ENCODE peak calls at places on chromosomes 2 and 18, in nine cellular contexts. N, G, L, F, B, W, O, C and V are unnamed samples.

GRCh38 chr18:10194592-10194991 is 259.8 kb upstream of the APCDD1 start:
- DNase-seq in N (no peak), G (no peak), L (no peak), F (no peak), B (no peak), W (no peak), O (no peak), C (no peak), V (no peak)

GRCh38 chr2:226117506-226118065 is 682.0 kb downstream of the IRS1 start:
- DNase-seq in N (no peak), G (no peak), L (no peak), F (no peak), B (no peak), W (no peak), O (no peak), C (no peak), V (no peak)

GRCh38 chr2:127108090-127108523 is 1.2 kb upstream of the BIN1 start:
- DNase-seq in N (no peak), G (no peak), L (no peak), F (no peak), B (peak), W (no peak), O (no peak), C (peak), V (no peak)

GRCh38 chr2:108533832-108534576 is at the start of gene LIMS1:
- DNase-seq in N (peak), G (peak), L (peak), F (peak), B (peak), W (peak), O (peak), C (peak), V (no peak)

GRCh38 chr2:24231461-24231881 is 56.6 kb downstream of the FAM228A start:
- DNase-seq in N (no peak), G (no peak), L (no peak), F (no peak), B (no peak), W (no peak), O (no peak), C (no peak), V (no peak)

GRCh38 chr2:224268441-224268840 is 133.5 kb downstream of the FAM124B start:
- DNase-seq in N (no peak), G (no peak), L (no peak), F (no peak), B (no peak), W (no peak), O (no peak), C (no peak), V (no peak)

GRCh38 chr2:111071480-111072143 is 49.1 kb upstream of the BCL2L11 start:
- DNase-seq in N (no peak), G (no peak), L (no peak), F (no peak), B (peak), W (peak), O (no peak), C (no peak), V (no peak)

GRCh38 chr2:177489719-177490301 is 97.2 kb downstream of the AGPS start:
- DNase-seq in N (peak), G (no peak), L (peak), F (peak), B (no peak), W (peak), O (no peak), C (no peak), V (no peak)

GRCh38 chr18:10072659-10073309 is 159.0 kb downstream of the VAPA start:
- DNase-seq in N (no peak), G (no peak), L (no peak), F (no peak), B (no peak), W (no peak), O (no peak), C (no peak), V (no peak)

GRCh38 chr2:48423376-48423775 is 106.6 kb upstream of the STON1 start:
- DNase-seq in N (no peak), G (no peak), L (no peak), F (no peak), B (no peak), W (no peak), O (no peak), C (no peak), V (no peak)

GRCh38 chr2:119596638-119597037 is 52.4 kb downstream of the CFAP221 start:
- DNase-seq in N (no peak), G (no peak), L (no peak), F (no peak), B (no peak), W (no peak), O (no peak), C (no peak), V (no peak)

GRCh38 chr2:231457101-231457500 is 7.2 kb downstream of the NCL start:
- DNase-seq in N (no peak), G (no peak), L (no peak), F (no peak), B (no peak), W (no peak), O (no peak), C (no peak), V (no peak)

GRCh38 chr18:2627821-2628276 is 27.7 kb upstream of the SMCHD1 start:
- DNase-seq in N (no peak), G (no peak), L (no peak), F (no peak), B (no peak), W (no peak), O (no peak), C (no peak), V (no peak)

GRCh38 chr2:105373344-105373781 is 25.5 kb downstream of the FHL2 start:
- DNase-seq in N (no peak), G (no peak), L (peak), F (no peak), B (peak), W (no peak), O (no peak), C (peak), V (no peak)

GRCh38 chr2:234002281-234002680 is 48.2 kb upstream of the SPP2 start:
- DNase-seq in N (no peak), G (no peak), L (no peak), F (no peak), B (no peak), W (no peak), O (no peak), C (no peak), V (no peak)

GRCh38 chr2:217314021-217314460 is 454.2 kb upstream of the TNP1 start:
- DNase-seq in N (no peak), G (no peak), L (no peak), F (no peak), B (no peak), W (peak), O (peak), C (no peak), V (no peak)

GRCh38 chr2:99481941-99482340 is 7.9 kb downstream of the REV1 start:
- DNase-seq in N (peak), G (no peak), L (no peak), F (no peak), B (no peak), W (no peak), O (no peak), C (no peak), V (no peak)

GRCh38 chr2:212228651-212229253 is 309.9 kb downstream of the ERBB4 start:
- DNase-seq in N (no peak), G (no peak), L (no peak), F (no peak), B (no peak), W (no peak), O (no peak), C (no peak), V (no peak)

GRCh38 chr2:121596221-121597080 is 52.8 kb downstream of the CLASP1 start:
- DNase-seq in N (peak), G (no peak), L (peak), F (no peak), B (peak), W (peak), O (peak), C (no peak), V (peak)

GRCh38 chr18:55879331-55879730 is 291.3 kb upstream of the TCF4 start:
- DNase-seq in N (no peak), G (no peak), L (no peak), F (no peak), B (no peak), W (no peak), O (no peak), C (no peak), V (no peak)

GRCh38 chr2:1453561-1453960 is 40.3 kb downstream of the TPO start:
- DNase-seq in N (no peak), G (no peak), L (no peak), F (no peak), B (no peak), W (no peak), O (no peak), C (no peak), V (no peak)

GRCh38 chr2:159501743-159502142 is 114.6 kb downstream of the BAZ2B start:
- DNase-seq in N (no peak), G (no peak), L (no peak), F (no peak), B (no peak), W (no peak), O (no peak), C (no peak), V (no peak)

GRCh38 chr18:13641551-13642439 is 84.6 kb downstream of the FAM210A start:
- DNase-seq in N (peak), G (no peak), L (no peak), F (no peak), B (peak), W (no peak), O (no peak), C (peak), V (no peak)

GRCh38 chr18:44844486-44844885 is 163.8 kb downstream of the SETBP1 start:
- DNase-seq in N (no peak), G (no peak), L (no peak), F (no peak), B (no peak), W (no peak), O (no peak), C (no peak), V (no peak)

GRCh38 chr18:2441544-2441943 is 129.8 kb downstream of the METTL4 start:
- DNase-seq in N (no peak), G (no peak), L (no peak), F (no peak), B (no peak), W (no peak), O (no peak), C (no peak), V (no peak)

GRCh38 chr2:235088608-235089020 is 136.8 kb downstream of the SH3BP4 start:
- DNase-seq in N (no peak), G (no peak), L (no peak), F (no peak), B (no peak), W (no peak), O (no peak), C (no peak), V (no peak)

GRCh38 chr2:192267484-192267883 is 72.8 kb upstream of the TMEFF2 start:
- DNase-seq in N (no peak), G (no peak), L (no peak), F (no peak), B (no peak), W (no peak), O (no peak), C (no peak), V (no peak)

GRCh38 chr18:12372406-12372805 is 4.6 kb downstream of the AFG3L2 start:
- DNase-seq in N (no peak), G (no peak), L (no peak), F (no peak), B (no peak), W (no peak), O (no peak), C (no peak), V (no peak)

GRCh38 chr2:132670961-132671781 is 1.2 kb upstream of the LYPD1 start:
- DNase-seq in N (peak), G (no peak), L (no peak), F (no peak), B (no peak), W (no peak), O (no peak), C (peak), V (no peak)

GRCh38 chr2:240412975-240413812 is 22.3 kb upstream of the GPC1 start:
- DNase-seq in N (no peak), G (no peak), L (no peak), F (no peak), B (peak), W (no peak), O (no peak), C (peak), V (no peak)

GRCh38 chr18:61702007-61702406 is 190.8 kb downstream of the RNF152 start:
- DNase-seq in N (no peak), G (no peak), L (no peak), F (no peak), B (no peak), W (no peak), O (no peak), C (no peak), V (no peak)